ENCODE peak calls at places on chromosomes 4 and X, in five cellular contexts. Y is hepatocyte, D is hippocampal formation, E is upper lobe of left lung, S is T47D. G is an unnamed sample.

GRCh38 chr4:84583871-84584373 is 995 bp downstream of the CDS1 start:
- DNase-seq in D (no peak), Y (no peak), E (no peak), S (peak; percentile 7), G (peak; percentile 37)

GRCh38 chr4:4421356-4421755 is 34.5 kb downstream of the NSG1 start:
- DNase-seq in E (no peak), S (no peak), D (no peak), Y (no peak), G (no peak)

GRCh38 chr4:186712690-186713089 is 11.0 kb downstream of the FAT1 start:
- DNase-seq in D (no peak), E (no peak), Y (no peak), S (no peak), G (peak; percentile 54)

GRCh38 chr4:162791321-162791720 is 375.4 kb downstream of the NAF1 start:
- DNase-seq in D (no peak), Y (no peak), S (no peak), E (no peak), G (peak; percentile 43)

GRCh38 chr4:83658806-83659205 is 122.9 kb downstream of the GPAT3 start:
- DNase-seq in Y (no peak), E (no peak), S (no peak), D (no peak), G (no peak)

GRCh38 chr4:25029479-25030282 is 1.1 kb downstream of the LGI2 start:
- DNase-seq in D (no peak), S (no peak), Y (no peak), E (no peak), G (no peak)

GRCh38 chr4:76867880-76868655 is 29.9 kb downstream of the SOWAHB start:
- DNase-seq in E (no peak), D (no peak), Y (peak; percentile 78), S (no peak), G (no peak)

GRCh38 chr4:61770456-61770855 is 570.3 kb downstream of the ADGRL3 start:
- DNase-seq in Y (no peak), S (no peak), E (no peak), D (no peak), G (no peak)

GRCh38 chr4:140807491-140808257 is 51.5 kb upstream of the TBC1D9 start:
- DNase-seq in S (no peak), Y (peak; percentile 10), E (no peak), D (peak; percentile 10), G (no peak)

GRCh38 chr4:1686440-1687036 is 2.4 kb upstream of the FAM53A start:
- DNase-seq in S (no peak), Y (no peak), D (no peak), E (no peak), G (no peak)

GRCh38 chrX:110182362-110182761 is 135.5 kb downstream of the AMMECR1 start:
- DNase-seq in E (no peak), D (no peak), Y (no peak), S (no peak), G (peak; percentile 53)

GRCh38 chr4:59457576-59457975 is 1742.5 kb upstream of the ADGRL3 start:
- DNase-seq in Y (no peak), S (no peak), E (no peak), D (no peak), G (no peak)

GRCh38 chrX:132740316-132741123 is 217.9 kb downstream of the HS6ST2 start:
- DNase-seq in D (no peak), Y (no peak), E (no peak), S (no peak), G (no peak)

GRCh38 chr4:150280081-150280950 is 202.1 kb downstream of the DCLK2 start:
- DNase-seq in Y (peak; percentile 11), D (peak; percentile 22), S (no peak), E (no peak), G (peak; percentile 87)

GRCh38 chr4:150938417-150938816 is 76.7 kb downstream of the LRBA start:
- DNase-seq in E (no peak), Y (no peak), S (no peak), D (no peak), G (peak; percentile 20)

GRCh38 chrX:103175944-103176753 is 38.8 kb upstream of the BEX4 start:
- DNase-seq in Y (peak; percentile 67), D (peak; percentile 50), E (peak; percentile 40), S (peak; percentile 31), G (peak; percentile 29)

GRCh38 chr4:166499820-166500219 is 626.8 kb downstream of the TLL1 start:
- DNase-seq in D (no peak), E (no peak), Y (no peak), S (no peak), G (no peak)

GRCh38 chr4:123524958-123525628 is 128.5 kb downstream of the SPRY1 start:
- DNase-seq in D (no peak), E (peak; percentile 55), Y (peak; percentile 25), S (peak; percentile 43), G (no peak)

GRCh38 chrX:96538104-96538725 is 146.4 kb upstream of the DIAPH2 start:
- DNase-seq in S (no peak), Y (no peak), E (no peak), D (no peak), G (no peak)

GRCh38 chrX:44082829-44083228 is 109.6 kb upstream of the NDP start:
- DNase-seq in D (no peak), S (no peak), E (no peak), Y (no peak), G (no peak)

GRCh38 chr4:75821216-75821615 is 81.0 kb downstream of the PPEF2 start:
- DNase-seq in D (no peak), S (no peak), E (no peak), Y (no peak), G (no peak)

GRCh38 chr4:47287735-47288134 is 175.8 kb downstream of the COMMD8 start:
- DNase-seq in E (no peak), Y (peak; percentile 36), D (no peak), S (no peak), G (peak; percentile 7)

GRCh38 chrX:153836921-153837320 is 6.6 kb upstream of the PDZD4 start:
- DNase-seq in D (no peak), E (no peak), S (no peak), Y (no peak), G (no peak)

GRCh38 chrX:56802921-56803848 is 74.1 kb downstream of the NBDY start:
- DNase-seq in Y (peak; percentile 61), S (peak; percentile 13), E (peak; percentile 64), D (peak; percentile 92), G (peak; percentile 35)

GRCh38 chr4:41160856-41161255 is 53.5 kb downstream of the APBB2 start:
- DNase-seq in S (no peak), D (no peak), Y (no peak), E (no peak), G (no peak)

GRCh38 chr4:68906238-68907137 is 45.1 kb downstream of the UGT2A3 start:
- DNase-seq in Y (peak; percentile 30), D (no peak), S (no peak), E (no peak), G (peak; percentile 12)

GRCh38 chrX:10755477-10756334 is 135.3 kb upstream of the MID1 start:
- DNase-seq in Y (peak; percentile 20), D (no peak), S (peak; percentile 15), E (no peak), G (no peak)

GRCh38 chr4:5780831-5781480 is 70.0 kb downstream of the EVC start:
- DNase-seq in D (no peak), Y (peak; percentile 20), E (no peak), S (no peak), G (peak; percentile 25)

GRCh38 chr4:177485528-177485927 is 43.3 kb upstream of the AGA start:
- DNase-seq in E (no peak), S (no peak), Y (no peak), D (no peak), G (peak; percentile 90)

GRCh38 chrX:119917877-119918276 is 22.2 kb downstream of the AKAP14 start:
- DNase-seq in S (no peak), E (no peak), D (no peak), Y (no peak), G (no peak)

GRCh38 chr4:15955670-15956069 is 7.3 kb downstream of the FGFBP2 start:
- DNase-seq in Y (no peak), S (no peak), D (no peak), E (no peak), G (peak; percentile 45)

GRCh38 chr4:48112017-48112667 is 21.9 kb downstream of the TXK start:
- DNase-seq in E (no peak), Y (no peak), S (no peak), D (no peak), G (peak; percentile 38)

GRCh38 chr4:7410470-7410869 is 24.3 kb downstream of the PSAPL1 start:
- DNase-seq in D (no peak), S (no peak), Y (no peak), E (no peak), G (no peak)

GRCh38 chr4:76426272-76426671 is 5.3 kb upstream of the CCDC158 start:
- DNase-seq in Y (no peak), S (no peak), E (no peak), D (no peak), G (no peak)